ENCODE peak calls at places on chromosomes 3 and 15, in seven cellular contexts. X is K562, S is HepG2, Q is GM12878, K is H1, C is HCT116, T is SK-N-SH. G is an unnamed sample.
A peak's percentile ranks its signal among the peaks of the same experiment; 100 is the strongest.

GRCh38 chr3:188683032-188683491 is 488.7 kb upstream of the TPRG1 start:
- DNase-seq in X (no peak), S (peak; percentile 6), Q (no peak), K (no peak), C (no peak), T (no peak), G (no peak)

GRCh38 chr15:79179108-79179561 is 88.6 kb upstream of the RASGRF1 start:
- DNase-seq in X (peak; percentile 88), S (peak; percentile 73), Q (no peak), K (no peak), C (no peak), T (no peak), G (no peak)

GRCh38 chr15:26640601-26641000 is 132.3 kb downstream of the GABRB3 start:
- DNase-seq in X (no peak), S (no peak), Q (no peak), K (no peak), C (no peak), T (no peak), G (no peak)

GRCh38 chr3:13194285-13195209 is 121.3 kb upstream of the IQSEC1 start:
- DNase-seq in X (no peak), S (peak; percentile 77), Q (no peak), K (no peak), C (no peak), T (no peak), G (peak; percentile 59)

GRCh38 chr15:74374648-74375302 is 7.3 kb upstream of the CYP11A1 start:
- DNase-seq in X (peak; percentile 70), S (no peak), Q (no peak), K (peak; percentile 93), C (no peak), T (peak; percentile 34), G (no peak)

GRCh38 chr15:89772933-89773583 is 3.1 kb upstream of the MESP2 start:
- DNase-seq in X (peak; percentile 52), S (peak; percentile 47), Q (no peak), K (no peak), C (peak; percentile 29), T (peak; percentile 37), G (no peak)

GRCh38 chr3:49170744-49171118 is 667 bp upstream of the KLHDC8B start:
- DNase-seq in X (no peak), S (no peak), Q (no peak), K (no peak), C (no peak), T (no peak), G (no peak)

GRCh38 chr15:41666353-41666920 is 6.2 kb downstream of the MGA start:
- DNase-seq in X (no peak), S (no peak), Q (no peak), K (no peak), C (no peak), T (no peak), G (no peak)

GRCh38 chr3:24388159-24388558 is 106.5 kb downstream of the THRB start:
- DNase-seq in X (no peak), S (no peak), Q (no peak), K (no peak), C (no peak), T (no peak), G (no peak)

GRCh38 chr3:112730210-112730609 is 89.3 kb upstream of the CCDC80 start:
- DNase-seq in X (no peak), S (no peak), Q (no peak), K (no peak), C (no peak), T (no peak), G (no peak)

GRCh38 chr3:38461086-38461390 is 7.3 kb downstream of the ACVR2B start:
- DNase-seq in X (no peak), S (no peak), Q (no peak), K (no peak), C (no peak), T (no peak), G (no peak)

GRCh38 chr15:33022629-33023028 is 171.9 kb downstream of the FMN1 start:
- DNase-seq in X (no peak), S (no peak), Q (no peak), K (peak; percentile 52), C (no peak), T (peak; percentile 44), G (peak; percentile 51)

GRCh38 chr15:33026614-33027013 is 167.9 kb downstream of the FMN1 start:
- DNase-seq in X (no peak), S (no peak), Q (no peak), K (no peak), C (no peak), T (no peak), G (no peak)

GRCh38 chr15:33019354-33019981 is 175.0 kb downstream of the FMN1 start:
- DNase-seq in X (no peak), S (no peak), Q (no peak), K (no peak), C (no peak), T (no peak), G (no peak)

GRCh38 chr15:33016405-33017024 is 178.0 kb downstream of the FMN1 start:
- DNase-seq in X (no peak), S (no peak), Q (no peak), K (no peak), C (no peak), T (no peak), G (no peak)

DNA sequence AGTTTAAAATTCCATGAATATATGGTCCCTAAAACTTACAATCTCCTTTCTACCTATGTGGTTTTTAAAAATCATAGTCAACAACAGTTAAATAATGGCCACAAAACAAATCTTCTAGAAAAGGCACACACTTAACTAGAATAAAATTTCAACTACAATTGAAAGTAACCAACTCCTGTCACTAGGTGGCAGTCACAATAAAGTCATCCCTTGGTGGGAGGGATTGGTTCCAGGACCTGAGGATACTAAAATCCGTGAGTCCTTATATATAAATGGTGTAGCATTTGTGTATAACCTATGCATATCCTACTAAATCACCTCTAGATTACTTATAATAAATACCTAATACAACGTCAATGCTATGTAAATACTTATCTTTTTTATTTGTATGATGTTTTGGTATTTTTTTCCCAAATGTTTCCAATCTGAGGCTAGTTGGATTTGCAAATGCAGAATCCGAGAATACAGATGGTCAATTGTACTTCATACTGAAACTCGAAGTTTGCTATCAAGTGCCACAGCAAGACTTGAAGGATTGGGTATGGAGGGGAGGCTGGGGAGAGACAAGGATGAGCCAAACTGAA is 172.6 kb downstream of the FMN1 start:
- DNase-seq in X (peak; percentile 54), S (peak; percentile 22), Q (no peak), K (no peak), C (peak; percentile 47), T (peak; percentile 79), G (peak; percentile 75)
- TF ChIP-seq JUND in X (no peak), S (no peak), Q (no peak), K (no peak), C (no peak), T (no peak), G (no peak)

DNA sequence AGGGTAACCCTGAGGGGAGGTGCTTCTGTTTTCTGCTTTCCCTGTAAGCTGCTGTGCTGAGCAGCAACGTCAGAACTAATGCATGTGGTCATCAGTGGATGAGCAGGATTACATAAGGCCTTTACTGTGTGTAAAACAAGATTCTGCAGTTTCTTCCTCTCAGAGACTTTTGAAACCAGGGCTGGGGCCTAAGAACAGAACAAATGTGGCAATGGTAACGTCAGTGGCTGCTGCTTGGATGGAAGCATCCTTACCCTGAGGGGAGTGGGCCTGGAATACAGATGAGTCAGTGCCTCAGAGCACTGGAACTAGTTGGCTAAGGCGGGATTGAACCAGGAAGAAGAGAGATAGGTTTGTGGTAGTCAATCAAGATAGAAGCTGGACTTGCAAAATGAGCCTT is 180.2 kb upstream of the KCNH8 start:
- DNase-seq in X (no peak), S (no peak), Q (no peak), K (no peak), C (no peak), T (no peak), G (no peak)
- TF ChIP-seq JUND in X (no peak), S (no peak), Q (no peak), K (no peak), C (no peak), T (no peak), G (no peak)

DNA sequence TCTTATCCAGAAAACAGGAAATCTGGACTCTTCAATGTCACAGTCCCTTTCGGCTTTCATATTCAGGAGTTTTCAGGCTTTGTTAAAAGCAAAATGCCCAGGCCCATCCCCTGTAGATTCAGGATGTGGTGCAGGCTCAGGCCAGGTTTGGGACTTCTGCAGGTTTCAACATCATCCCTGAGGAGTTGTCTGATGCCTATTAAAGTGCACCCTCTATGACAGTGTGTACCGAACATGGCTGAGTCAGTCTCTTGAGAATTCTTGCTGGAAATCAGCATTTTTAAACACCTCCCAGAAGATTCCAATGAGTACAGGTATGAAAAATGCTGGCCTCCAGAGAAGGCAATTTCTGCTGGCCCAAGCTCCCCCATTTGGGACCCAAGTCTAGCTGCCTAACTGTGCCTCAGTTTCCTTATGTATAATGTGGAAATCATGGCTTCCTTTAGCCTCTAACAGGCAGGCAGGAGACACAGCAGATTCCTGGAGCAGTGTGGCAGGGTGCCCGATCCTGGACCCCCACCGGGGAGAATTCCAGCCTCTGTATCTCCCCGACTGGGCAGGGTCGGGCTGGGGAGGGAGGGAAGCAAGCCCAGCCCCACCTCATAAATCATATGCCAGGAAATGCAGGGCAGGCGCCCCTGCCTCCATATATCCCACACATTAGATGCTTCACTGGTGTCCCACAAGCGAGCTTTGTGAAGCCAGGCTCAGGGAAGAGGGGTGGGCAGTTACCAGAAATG is 44.4 kb upstream of the SLC6A11 start:
- DNase-seq in X (no peak), S (no peak), Q (no peak), K (peak; percentile 11), C (no peak), T (no peak), G (no peak)
- TF ChIP-seq JUND in X (no peak), S (no peak), Q (no peak), K (no peak), C (no peak), T (no peak), G (no peak)

GRCh38 chr3:114127517-114127916 is 51.3 kb downstream of the DRD3 start:
- DNase-seq in X (no peak), S (no peak), Q (no peak), K (no peak), C (no peak), T (no peak), G (no peak)
- TF ChIP-seq JUND in X (no peak), S (no peak), Q (no peak), K (no peak), C (no peak), T (no peak), G (no peak)

GRCh38 chr3:100972867-100973266 is 20.4 kb downstream of the ABI3BP start:
- DNase-seq in X (no peak), S (no peak), Q (no peak), K (no peak), C (no peak), T (no peak), G (no peak)
- TF ChIP-seq JUND in X (no peak), S (no peak), Q (no peak), K (no peak), C (no peak), T (no peak), G (no peak)

DNA sequence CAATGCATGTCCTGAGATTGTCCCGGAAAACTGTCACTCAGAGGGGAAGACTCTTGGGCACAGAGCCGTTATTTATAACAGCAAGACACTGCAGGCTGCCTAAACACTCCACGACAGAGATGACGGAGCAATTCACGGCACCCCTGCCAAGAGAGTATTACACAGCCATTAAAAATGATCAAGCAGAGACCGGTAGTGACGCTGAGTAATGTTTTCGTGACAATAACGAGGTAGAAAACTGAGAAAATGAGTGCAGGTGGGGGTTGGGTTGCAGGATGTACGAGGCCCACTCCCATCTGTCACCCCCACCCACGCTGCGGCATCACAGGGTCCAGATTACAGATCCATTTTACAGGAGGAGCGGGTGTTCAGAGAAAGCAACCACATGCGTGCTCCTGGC is 58.9 kb upstream of the LINGO1 start:
- DNase-seq in X (no peak), S (no peak), Q (no peak), K (no peak), C (no peak), T (no peak), G (no peak)
- TF ChIP-seq JUND in X (no peak), S (no peak), Q (no peak), K (no peak), C (no peak), T (no peak), G (no peak)

G was measured in T47D.